ENCODE peak calls at places on chromosomes 12 and 14, in six cellular contexts. S is IMR-90, L is neuronal stem cell, H is H1, Q is mesenchymal stem cell, E is trophoblast cell. B is an unnamed sample.

GRCh38 chr12:122862872-122863701 is 27.8 kb downstream of the HIP1R start:
- DNase-seq in S (no peak), L (no peak), H (no peak), Q (no peak), E (no peak), B (no peak)

GRCh38 chr12:125013816-125014442 is 20.5 kb downstream of the BRI3BP start:
- DNase-seq in S (no peak), L (no peak), H (no peak), Q (no peak), E (no peak), B (no peak)

GRCh38 chr14:101891471-101891870 is 72.9 kb upstream of the DYNC1H1 start:
- DNase-seq in S (no peak), L (no peak), H (no peak), Q (no peak), E (no peak), B (no peak)

GRCh38 chr14:33938131-33938949 is 12.5 kb downstream of the EGLN3 start:
- DNase-seq in S (no peak), L (no peak), H (peak), Q (peak), E (peak), B (peak)

GRCh38 chr14:24253936-24254335 is 9.0 kb downstream of the TGM1 start:
- DNase-seq in S (no peak), L (no peak), H (no peak), Q (no peak), E (no peak), B (peak)

GRCh38 chr12:40693503-40693863 is 1.2 kb downstream of the CNTN1 start:
- DNase-seq in S (no peak), L (peak), H (peak), Q (no peak), E (no peak), B (peak)

GRCh38 chr12:62720661-62721330 is 214.2 kb downstream of the PPM1H start:
- DNase-seq in S (peak), L (no peak), H (no peak), Q (peak), E (no peak), B (no peak)

GRCh38 chr12:116583284-116583683 is 24.1 kb downstream of the MAP1LC3B2 start:
- DNase-seq in S (no peak), L (no peak), H (no peak), Q (no peak), E (no peak), B (no peak)

GRCh38 chr12:114399664-114400211 is 6.2 kb downstream of the TBX5 start:
- DNase-seq in S (peak), L (peak), H (peak), Q (no peak), E (no peak), B (peak)

GRCh38 chr12:34051486-34051885 is 29.2 kb downstream of the ALG10 start:
- DNase-seq in S (no peak), L (no peak), H (no peak), Q (no peak), E (no peak), B (no peak)

GRCh38 chr12:24696800-24697199 is 252.1 kb downstream of the BCAT1 start:
- DNase-seq in S (no peak), L (no peak), H (no peak), Q (no peak), E (no peak), B (no peak)

GRCh38 chr12:100368066-100368465 is 11.2 kb downstream of the SLC17A8 start:
- DNase-seq in S (no peak), L (no peak), H (no peak), Q (no peak), E (peak), B (no peak)

GRCh38 chr12:124995200-124995961 is 1.9 kb downstream of the BRI3BP start:
- DNase-seq in S (no peak), L (no peak), H (no peak), Q (no peak), E (no peak), B (no peak)

GRCh38 chr12:123059501-123059900 is 79.0 kb downstream of the ARL6IP4 start:
- DNase-seq in S (no peak), L (no peak), H (no peak), Q (peak), E (no peak), B (no peak)

GRCh38 chr12:57342207-57342691 is 88.6 kb downstream of the R3HDM2 start:
- DNase-seq in S (peak), L (peak), H (peak), Q (peak), E (peak), B (peak)

GRCh38 chr14:49497725-49498348 is 88.3 kb downstream of the RPS29 start:
- DNase-seq in S (peak), L (peak), H (no peak), Q (peak), E (no peak), B (no peak)

GRCh38 chr12:50187084-50187900 is 20.1 kb upstream of the CERS5 start:
- DNase-seq in S (peak), L (no peak), H (no peak), Q (peak), E (peak), B (no peak)

GRCh38 chr12:39144613-39145061 is 239.2 kb upstream of the CPNE8 start:
- DNase-seq in S (no peak), L (no peak), H (peak), Q (no peak), E (no peak), B (peak)

GRCh38 chr12:50006754-50007442 is 18.4 kb downstream of the RACGAP1 start:
- DNase-seq in S (peak), L (no peak), H (no peak), Q (peak), E (no peak), B (no peak)

GRCh38 chr14:88630565-88630964 is 67.7 kb downstream of the ZC3H14 start:
- DNase-seq in S (peak), L (no peak), H (no peak), Q (peak), E (peak), B (no peak)

GRCh38 chr14:49975799-49976198 is 82.9 kb downstream of the ARF6 start:
- DNase-seq in S (no peak), L (no peak), H (no peak), Q (no peak), E (no peak), B (no peak)

GRCh38 chr14:87409401-87409800 is 583.6 kb downstream of the GALC start:
- DNase-seq in S (peak), L (no peak), H (no peak), Q (peak), E (no peak), B (no peak)
- H3K18ac ChIP-seq in S (no peak), L (no peak), H (no peak), Q (no peak), E (no peak), B (no peak)

DNA sequence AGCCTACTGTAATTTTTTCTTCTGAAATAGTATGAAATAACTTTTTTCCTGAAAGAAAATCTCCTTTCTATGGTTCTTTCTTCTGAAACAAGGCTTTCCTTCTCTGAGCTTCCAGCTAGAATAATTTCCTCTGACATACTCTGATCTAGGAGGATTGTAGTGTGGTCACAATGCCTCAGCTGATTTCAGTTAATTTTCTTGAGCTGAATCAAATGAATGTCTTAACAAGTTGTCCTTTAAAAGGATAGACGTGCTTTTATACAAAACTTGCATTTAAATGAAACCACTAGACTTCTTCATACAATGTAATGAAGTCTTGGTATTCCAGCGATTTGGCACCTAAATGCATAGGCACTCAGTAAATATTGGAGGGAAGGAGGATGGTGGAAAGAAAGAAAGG is 94.4 kb downstream of the BICD1 start:
- DNase-seq in S (no peak), L (no peak), H (no peak), Q (no peak), E (no peak), B (no peak)
- H4K91ac ChIP-seq in S (no peak), L (no peak), H (no peak), Q (no peak), E (no peak), B (no peak)

GRCh38 chr12:4649358-4649661 is 396 bp downstream of the NDUFA9 start:
- DNase-seq in S (no peak), L (no peak), H (no peak), Q (no peak), E (no peak), B (no peak)

GRCh38 chr12:4643747-4644146 is 5.1 kb downstream of the AKAP3 start:
- DNase-seq in S (no peak), L (no peak), H (no peak), Q (no peak), E (no peak), B (no peak)

GRCh38 chr12:4648499-4649357 is at the start of the genes AKAP3 and NDUFA9:
- DNase-seq in S (peak), L (peak), H (peak), Q (peak), E (peak), B (peak)

GRCh38 chr12:4645023-4645422 is 3.8 kb downstream of the AKAP3 start:
- DNase-seq in S (no peak), L (no peak), H (no peak), Q (peak), E (no peak), B (no peak)

DNA sequence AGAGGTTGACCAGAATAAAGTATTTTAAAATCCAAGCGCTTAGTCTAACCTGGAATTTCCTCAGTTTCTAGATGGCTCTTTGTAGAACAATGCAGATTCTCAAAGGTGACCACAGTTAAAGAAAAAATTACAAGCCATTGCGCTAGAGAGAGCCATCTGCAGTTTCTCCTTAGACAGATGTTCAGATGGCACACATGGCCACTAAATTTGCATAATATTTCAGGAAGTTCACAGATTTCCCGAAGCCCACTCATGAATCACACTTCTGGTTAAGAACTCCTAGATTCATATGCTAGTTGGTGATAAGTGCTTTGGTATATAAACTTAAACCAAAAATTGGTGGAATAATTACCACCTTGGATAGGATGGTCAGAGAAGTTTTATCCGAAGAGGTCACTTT is 752 bp downstream of the AKAP3 start:
- DNase-seq in S (no peak), L (no peak), H (no peak), Q (peak), E (no peak), B (no peak)
- H3K18ac ChIP-seq in S (no peak), L (no peak), H (no peak), Q (no peak), E (peak), B (no peak)

GRCh38 chr14:76773956-76774355 is 12.7 kb downstream of the VASH1 start:
- DNase-seq in S (no peak), L (no peak), H (no peak), Q (no peak), E (no peak), B (peak)
- H4K91ac ChIP-seq in S (no peak), L (no peak), H (no peak), Q (peak), E (peak), B (no peak)

GRCh38 chr12:10214131-10214876 is 1.6 kb downstream of the GABARAPL1 start:
- DNase-seq in S (peak), L (no peak), H (no peak), Q (peak), E (no peak), B (no peak)

GRCh38 chr12:10211975-10212622 is 578 bp upstream of the GABARAPL1 start:
- DNase-seq in S (peak), L (peak), H (peak), Q (peak), E (peak), B (peak)

GRCh38 chr12:10214877-10215267 is 2.2 kb downstream of the GABARAPL1 start:
- DNase-seq in S (no peak), L (no peak), H (no peak), Q (peak), E (no peak), B (no peak)

GRCh38 chr12:10212623-10213131 is at the start of gene GABARAPL1:
- DNase-seq in S (peak), L (peak), H (peak), Q (peak), E (peak), B (peak)

DNA sequence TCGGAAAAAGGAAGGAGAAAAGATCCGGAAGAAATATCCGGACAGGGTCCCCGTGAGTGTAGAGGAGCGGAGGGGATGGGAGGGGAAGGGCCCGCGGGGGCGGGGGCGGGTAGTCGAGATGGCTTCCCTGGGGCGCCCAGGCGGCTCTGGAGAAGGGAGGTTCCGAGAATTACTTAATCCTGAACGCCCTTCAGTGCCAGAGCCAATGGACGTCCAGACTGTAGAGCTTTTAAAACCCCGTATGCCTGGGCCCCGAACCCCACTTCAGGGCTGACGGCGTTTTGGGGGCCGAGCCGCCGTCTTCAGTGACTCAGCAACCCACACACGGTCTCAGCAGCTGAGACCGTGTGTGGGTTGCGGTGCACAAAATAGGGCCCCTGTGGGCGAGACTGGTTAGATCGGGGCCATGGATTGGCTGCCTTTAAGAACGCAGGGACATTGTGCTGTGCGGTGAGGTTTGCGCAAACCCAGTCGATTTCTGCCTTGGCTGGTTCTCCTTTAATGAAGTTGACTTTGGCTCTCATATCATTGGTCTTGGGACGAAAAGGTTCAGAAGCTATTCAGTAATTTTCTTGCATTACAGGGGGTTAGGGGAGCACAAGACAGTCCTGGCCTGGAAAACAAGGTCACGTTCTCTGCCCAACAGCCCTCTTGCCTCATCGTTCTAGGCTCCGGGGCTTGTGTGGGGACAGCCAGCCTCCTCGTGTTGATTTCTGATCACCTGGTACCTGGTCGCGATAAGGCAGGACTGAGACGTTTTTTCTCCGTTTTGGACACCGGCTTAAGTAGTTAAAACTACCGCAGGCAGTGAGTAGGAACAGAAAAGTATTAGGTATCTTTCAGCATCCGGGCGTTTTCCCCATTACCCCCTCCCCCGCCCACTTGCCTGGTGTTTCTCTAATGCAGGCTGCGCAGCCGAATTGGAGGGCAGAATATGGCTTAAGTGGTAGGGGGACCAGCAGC is 772 bp downstream of the GABARAPL1 start:
- DNase-seq in S (peak), L (no peak), H (peak), Q (peak), E (peak), B (peak)
- H3K18ac ChIP-seq in S (peak), L (peak), H (no peak), Q (peak), E (peak), B (peak)

GRCh38 chr14:39276005-39276404 is 42.3 kb downstream of the MIA2 start:
- DNase-seq in S (no peak), L (no peak), H (no peak), Q (no peak), E (no peak), B (no peak)

GRCh38 chr14:39272918-39273317 is 39.2 kb downstream of the MIA2 start:
- DNase-seq in S (no peak), L (no peak), H (no peak), Q (no peak), E (no peak), B (no peak)

GRCh38 chr14:39276579-39277114 is 42.9 kb downstream of the MIA2 start:
- DNase-seq in S (no peak), L (no peak), H (no peak), Q (no peak), E (no peak), B (no peak)

GRCh38 chr14:39279515-39279914 is 45.8 kb downstream of the MIA2 start:
- DNase-seq in S (no peak), L (no peak), H (no peak), Q (no peak), E (no peak), B (no peak)

DNA sequence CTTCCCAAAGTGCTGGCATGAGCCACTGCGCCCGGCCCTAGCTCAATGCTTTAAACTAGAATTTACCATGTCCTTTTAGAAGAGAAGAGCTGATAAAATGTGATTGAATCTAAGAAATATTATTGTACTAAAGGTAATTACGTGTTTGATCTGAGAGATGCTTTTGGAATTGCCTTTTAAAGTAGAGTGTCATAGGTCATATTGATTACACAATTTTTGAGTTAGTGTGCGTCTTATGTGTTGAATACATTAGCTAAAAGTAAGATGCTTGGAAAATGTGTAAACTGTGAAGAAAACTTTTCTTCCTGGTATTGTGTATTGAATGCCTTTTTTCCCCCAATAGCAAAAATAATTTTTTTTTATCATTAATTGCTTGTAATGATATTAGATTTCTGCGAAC is 41.7 kb downstream of the MIA2 start:
- DNase-seq in S (no peak), L (no peak), H (no peak), Q (no peak), E (no peak), B (no peak)
- H4K91ac ChIP-seq in S (no peak), L (no peak), H (no peak), Q (no peak), E (no peak), B (no peak)

GRCh38 chr14:54188036-54188666 is 208.7 kb upstream of the CDKN3 start:
- DNase-seq in S (no peak), L (no peak), H (no peak), Q (no peak), E (no peak), B (no peak)
- H3K18ac ChIP-seq in S (no peak), L (no peak), H (no peak), Q (peak), E (peak), B (no peak)

GRCh38 chr12:121464331-121464730 is 64.4 kb downstream of the RNF34 start:
- DNase-seq in S (no peak), L (no peak), H (no peak), Q (no peak), E (no peak), B (peak)
- H4K91ac ChIP-seq in S (no peak), L (no peak), H (no peak), Q (no peak), E (no peak), B (no peak)